ENCODE peak calls at places on chromosomes 11 and 22, in five cellular contexts. D is A549, A is GM12878, R is HepG2, E is K562. H is an unnamed sample. For H3K9me3, the result is how much of the 10 kb centered on the place peaks cover.

GRCh38 chr22:29336751-29337490 is 21.4 kb upstream of the RASL10A start:
- DNase-seq in E (no peak), R (no peak), D (no peak), A (no peak), H (no peak)

GRCh38 chr11:58576792-58577440 is 1.3 kb upstream of the LPXN start:
- DNase-seq in E (peak), R (peak), A (no peak), D (no peak), H (peak)

GRCh38 chr11:36292311-36292722 is 3.1 kb upstream of the COMMD9 start:
- DNase-seq in R (no peak), D (peak), E (peak), A (peak), H (peak)

GRCh38 chr11:104033134-104033533 is 3.3 kb upstream of the DDI1 start:
- DNase-seq in E (no peak), A (no peak), D (peak), R (peak), H (peak)

GRCh38 chr22:44024288-44024908 is at the start of gene PARVB:
- DNase-seq in A (no peak), D (no peak), E (no peak), R (no peak), H (no peak)

GRCh38 chr11:68839953-68840641 is 1.6 kb downstream of the CPT1A start:
- DNase-seq in E (peak), R (no peak), A (no peak), D (no peak), H (peak)

GRCh38 chr11:62856333-62856910 is 17.0 kb upstream of the WDR74 start:
- DNase-seq in D (no peak), A (no peak), E (no peak), R (no peak), H (no peak)

GRCh38 chr11:1225386-1226225 is 2.7 kb downstream of the MUC5B start:
- DNase-seq in D (no peak), A (no peak), E (no peak), R (no peak), H (no peak)

GRCh38 chr11:129557421-129557820 is 181.8 kb downstream of the BARX2 start:
- DNase-seq in R (no peak), A (no peak), D (no peak), E (no peak), H (no peak)

GRCh38 chr11:76459299-76459698 is 14.5 kb downstream of the EMSY start:
- DNase-seq in A (no peak), R (no peak), D (peak), E (peak), H (peak)

GRCh38 chr11:72326151-72326842 is 82.3 kb upstream of the PHOX2A start:
- DNase-seq in D (no peak), A (no peak), E (peak), R (no peak), H (no peak)

GRCh38 chr11:16924826-16925494 is 89.3 kb downstream of the PLEKHA7 start:
- DNase-seq in D (peak), R (peak), A (no peak), E (no peak), H (no peak)

GRCh38 chr11:27716850-27717249 is 16.6 kb upstream of the BDNF start:
- DNase-seq in D (no peak), E (no peak), A (no peak), R (no peak), H (no peak)

DNA sequence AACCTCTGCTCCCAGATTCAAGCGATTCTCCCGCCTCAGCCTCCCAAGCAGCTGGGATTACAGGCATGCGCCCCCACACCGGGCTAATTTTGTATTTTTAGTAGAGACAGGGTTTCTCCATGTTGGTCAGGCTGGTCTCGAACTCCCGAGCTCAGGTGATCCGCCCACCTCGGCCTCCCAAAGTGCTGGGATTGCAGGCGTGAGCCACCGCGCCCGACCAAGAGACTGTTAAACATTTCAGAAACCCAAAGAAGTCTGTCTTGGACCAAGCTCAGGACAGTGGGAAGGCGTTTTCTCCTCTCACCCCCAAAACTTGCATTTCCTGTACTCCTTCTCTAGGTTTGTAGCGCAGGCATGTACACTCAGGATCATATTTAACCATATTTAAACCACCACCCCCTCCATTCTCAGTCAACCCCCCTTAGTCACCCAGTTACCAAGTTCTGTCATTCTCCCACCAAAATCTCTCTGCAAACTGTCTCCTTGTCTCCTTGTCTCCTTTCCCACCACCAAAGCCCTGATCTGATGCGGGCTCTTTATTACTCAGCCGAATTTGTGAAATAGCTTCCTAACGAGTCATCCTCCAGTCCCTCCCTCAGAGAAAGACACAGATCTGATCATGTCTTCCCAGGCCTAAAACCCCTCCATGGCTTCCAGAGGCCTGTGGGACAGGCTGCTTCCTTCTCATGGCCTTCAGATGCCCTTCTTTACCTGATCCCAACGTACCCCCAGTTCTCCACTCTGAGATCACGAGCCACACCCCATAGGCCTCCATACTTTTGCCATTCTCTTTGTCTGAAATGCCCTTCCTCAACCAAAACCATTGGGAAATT is 29.0 kb upstream of the CREB3L1 start:
- DNase-seq in A (no peak), E (peak), D (peak), R (peak), H (peak)
- TF ChIP-seq MYC in A (no peak), E (no peak), D (no peak), R (no peak), H (no peak)

DNA sequence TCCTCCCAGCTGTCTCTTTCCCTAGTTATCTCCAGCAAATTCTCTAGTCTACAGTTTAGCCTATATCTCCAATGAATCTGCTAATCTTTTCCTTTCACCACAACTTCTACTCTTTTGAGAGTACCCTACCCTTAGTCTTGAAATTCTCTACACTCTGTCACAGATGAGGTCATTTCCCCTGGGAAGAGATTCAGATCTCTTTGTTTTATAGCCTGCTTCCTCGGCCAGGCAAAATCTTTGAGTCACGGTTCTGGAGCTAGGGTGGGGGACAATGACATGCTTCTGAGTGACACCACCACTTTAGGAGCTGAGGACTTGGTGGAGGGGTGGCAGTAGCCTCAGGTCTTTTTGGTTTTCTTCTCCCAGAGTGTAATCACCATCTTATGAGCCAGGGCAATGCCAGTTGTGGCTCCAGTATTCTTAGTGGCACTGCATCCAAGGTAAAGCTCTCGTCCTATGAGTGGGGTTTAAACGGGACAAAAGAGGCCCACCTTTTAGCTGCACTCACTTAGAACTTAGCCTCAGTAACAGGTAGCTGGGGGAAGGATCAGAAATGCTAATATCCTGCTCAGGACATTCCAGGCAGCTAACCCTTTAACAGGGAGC is 98.5 kb upstream of the RRM1 start:
- DNase-seq in D (no peak), E (no peak), R (no peak), A (no peak), H (peak)
- H3K9me3 ChIP-seq in D (under half), E (under half), R (under half), A (under half), H (under half)

DNA sequence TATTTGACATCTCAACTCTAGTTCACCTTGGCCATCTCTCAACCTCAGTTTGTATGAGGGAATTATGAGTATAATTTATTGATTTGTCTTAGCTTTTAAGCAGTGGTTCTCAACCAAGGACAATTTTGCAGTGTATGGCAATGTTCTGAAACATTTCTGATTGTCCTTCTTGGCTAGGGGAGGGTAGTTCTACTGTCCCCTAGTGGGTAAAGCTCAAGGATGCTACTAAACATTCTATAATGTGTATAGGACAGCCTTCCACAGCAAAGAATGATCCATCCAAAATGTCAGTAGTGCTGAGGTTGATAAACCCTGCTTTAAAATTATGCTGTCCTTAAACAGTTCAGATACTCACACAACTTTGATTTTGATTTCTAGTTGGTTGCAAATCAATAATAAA is 78.1 kb upstream of the ALKBH3 start:
- DNase-seq in R (peak), E (no peak), A (no peak), D (no peak), H (peak)
- TF ChIP-seq CTCF in R (no peak), E (peak), A (peak), D (peak), H (peak)

GRCh38 chr11:61647529-61647928 is 32.7 kb upstream of the DAGLA start:
- DNase-seq in E (no peak), R (no peak), D (no peak), A (no peak), H (no peak)

GRCh38 chr11:61650781-61651571 is 29.2 kb upstream of the DAGLA start:
- DNase-seq in R (no peak), A (no peak), D (no peak), E (peak), H (no peak)

GRCh38 chr11:61654397-61654829 is 25.8 kb upstream of the DAGLA start:
- DNase-seq in A (no peak), D (no peak), R (no peak), E (no peak), H (no peak)

GRCh38 chr11:61656347-61657077 is 23.7 kb upstream of the DAGLA start:
- DNase-seq in R (no peak), E (no peak), D (no peak), A (no peak), H (no peak)

DNA sequence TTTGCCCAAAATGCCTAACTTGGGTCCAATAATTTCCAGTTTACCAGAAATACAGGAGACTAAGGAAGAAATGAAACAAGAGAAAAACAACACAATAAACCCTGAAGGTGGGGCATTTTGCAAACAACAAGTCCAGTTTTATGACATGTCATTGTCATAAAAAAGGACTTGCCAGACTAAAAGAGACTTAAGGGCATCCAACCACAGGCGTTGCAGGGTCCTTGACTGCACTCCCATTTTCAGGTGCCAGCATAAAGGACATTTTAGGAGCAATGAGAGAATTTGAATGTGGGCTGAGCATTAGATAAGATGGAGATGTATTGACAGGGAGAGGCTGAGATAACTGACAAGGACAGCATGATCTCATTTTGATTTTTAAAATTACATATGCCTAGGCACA is 28.1 kb upstream of the DAGLA start:
- DNase-seq in A (no peak), R (no peak), D (no peak), E (no peak), H (no peak)
- TF ChIP-seq MYC in A (no peak), R (no peak), D (no peak), E (no peak), H (no peak)

DNA sequence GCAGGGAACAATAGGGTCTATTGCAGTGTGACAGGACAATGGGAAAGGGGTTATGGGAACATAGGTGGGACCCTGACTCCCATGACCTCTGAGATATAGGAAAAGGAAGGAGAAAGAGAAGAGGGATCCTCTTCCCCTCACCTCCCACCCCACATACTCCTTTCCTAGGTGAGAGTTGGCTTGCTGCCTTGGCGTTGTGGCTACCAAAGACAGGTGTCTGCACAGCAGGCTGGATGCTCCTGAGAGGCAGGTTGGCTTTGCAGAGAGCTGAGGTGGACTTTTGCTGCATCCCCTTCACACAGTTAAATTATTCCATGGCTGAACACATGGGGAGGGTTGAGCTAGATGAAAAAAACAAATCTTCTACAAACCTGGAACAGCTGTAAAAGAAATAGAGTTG is 80.7 kb downstream of the SYT9 start:
- DNase-seq in R (no peak), D (no peak), A (no peak), E (no peak), H (no peak)
- H3K9me3 ChIP-seq in R (under half), D (under half), A (under half), E (under half), H (under half)

H was measured in endothelial cell of umbilical vein.